ENCODE peak calls at places on chromosomes 2 and 18, in five cellular contexts. One of them, this sample, is unnamed.
A peak's percentile ranks its signal among the peaks of the same experiment; 100 is the strongest.

GRCh38 chr2:52395912-52396311 is 1364.0 kb upstream of the NRXN1 start:
- DNase-seq in A673: peak; percentile 23
- DNase-seq in Peyer's patch: no peak
- DNase-seq in CD8-positive, alpha-beta T cell: no peak
- DNase-seq in OCI-LY7: no peak
- DNase-seq in this sample: no peak

GRCh38 chr2:102592601-102593000 is 26.8 kb upstream of the SLC9A2 start:
- DNase-seq in CD8-positive, alpha-beta T cell: no peak
- DNase-seq in OCI-LY7: no peak
- DNase-seq in A673: peak; percentile 4
- DNase-seq in Peyer's patch: no peak
- DNase-seq in this sample: peak; percentile 86

GRCh38 chr2:229921101-229921891 is 513 bp downstream of the TRIP12 start:
- DNase-seq in OCI-LY7: peak; percentile 31
- DNase-seq in Peyer's patch: peak; percentile 82
- DNase-seq in A673: peak; percentile 85
- DNase-seq in CD8-positive, alpha-beta T cell: peak; percentile 56
- DNase-seq in this sample: peak; percentile 73

GRCh38 chr2:234290671-234291070 is 206.2 kb downstream of the ARL4C start:
- DNase-seq in A673: no peak
- DNase-seq in Peyer's patch: no peak
- DNase-seq in OCI-LY7: peak; percentile 64
- DNase-seq in CD8-positive, alpha-beta T cell: peak; percentile 76
- DNase-seq in this sample: no peak

GRCh38 chr2:11822746-11823411 is 76.4 kb downstream of the LPIN1 start:
- DNase-seq in OCI-LY7: no peak
- DNase-seq in A673: no peak
- DNase-seq in Peyer's patch: no peak
- DNase-seq in CD8-positive, alpha-beta T cell: no peak
- DNase-seq in this sample: peak; percentile 79

GRCh38 chr2:138964413-138964812 is 184.2 kb upstream of the NXPH2 start:
- DNase-seq in OCI-LY7: no peak
- DNase-seq in CD8-positive, alpha-beta T cell: no peak
- DNase-seq in A673: no peak
- DNase-seq in Peyer's patch: no peak
- DNase-seq in this sample: no peak

GRCh38 chr2:58633576-58634365 is 392.6 kb upstream of the FANCL start:
- DNase-seq in Peyer's patch: no peak
- DNase-seq in A673: peak; percentile 17
- DNase-seq in OCI-LY7: no peak
- DNase-seq in CD8-positive, alpha-beta T cell: no peak
- DNase-seq in this sample: no peak

GRCh38 chr2:20223345-20224190 is 1.4 kb downstream of the SDC1 start:
- DNase-seq in OCI-LY7: no peak
- DNase-seq in Peyer's patch: peak; percentile 69
- DNase-seq in CD8-positive, alpha-beta T cell: no peak
- DNase-seq in A673: peak; percentile 49
- DNase-seq in this sample: no peak

GRCh38 chr2:36059684-36060083 is 295.9 kb upstream of the CRIM1 start:
- DNase-seq in OCI-LY7: peak; percentile 76
- DNase-seq in Peyer's patch: no peak
- DNase-seq in CD8-positive, alpha-beta T cell: no peak
- DNase-seq in A673: no peak
- DNase-seq in this sample: no peak

GRCh38 chr2:240398711-240399267 is 36.7 kb upstream of the GPC1 start:
- DNase-seq in Peyer's patch: peak; percentile 34
- DNase-seq in CD8-positive, alpha-beta T cell: no peak
- DNase-seq in A673: no peak
- DNase-seq in OCI-LY7: no peak
- DNase-seq in this sample: peak; percentile 12

GRCh38 chr2:96839288-96839874 is 4.4 kb downstream of the ANKRD23 start:
- DNase-seq in A673: no peak
- DNase-seq in CD8-positive, alpha-beta T cell: peak; percentile 76
- DNase-seq in OCI-LY7: peak; percentile 58
- DNase-seq in Peyer's patch: peak; percentile 63
- DNase-seq in this sample: peak; percentile 81

GRCh38 chr18:68969027-68969426 is 171.1 kb downstream of the CCDC102B start:
- DNase-seq in CD8-positive, alpha-beta T cell: no peak
- DNase-seq in A673: no peak
- DNase-seq in Peyer's patch: no peak
- DNase-seq in OCI-LY7: no peak
- DNase-seq in this sample: no peak

GRCh38 chr2:117885308-117885707 is 70.8 kb downstream of the DDX18 start:
- DNase-seq in CD8-positive, alpha-beta T cell: no peak
- DNase-seq in A673: no peak
- DNase-seq in Peyer's patch: no peak
- DNase-seq in OCI-LY7: no peak
- DNase-seq in this sample: no peak

GRCh38 chr2:215171826-215172225 is 33.4 kb upstream of the ABCA12 start:
- DNase-seq in CD8-positive, alpha-beta T cell: no peak
- DNase-seq in A673: no peak
- DNase-seq in OCI-LY7: no peak
- DNase-seq in Peyer's patch: no peak
- DNase-seq in this sample: no peak

GRCh38 chr2:176269319-176270099 is at the start of gene MTX2:
- DNase-seq in OCI-LY7: peak; percentile 86
- DNase-seq in Peyer's patch: peak; percentile 87
- DNase-seq in A673: peak; percentile 85
- DNase-seq in CD8-positive, alpha-beta T cell: peak; percentile 55
- DNase-seq in this sample: peak; percentile 82

GRCh38 chr2:10909050-10909995 is 2.4 kb upstream of the KCNF1 start:
- DNase-seq in A673: peak; percentile 57
- DNase-seq in OCI-LY7: peak; percentile 24
- DNase-seq in Peyer's patch: peak; percentile 47
- DNase-seq in CD8-positive, alpha-beta T cell: no peak
- DNase-seq in this sample: no peak

GRCh38 chr2:226691265-226691664 is 108.4 kb downstream of the IRS1 start:
- DNase-seq in CD8-positive, alpha-beta T cell: no peak
- DNase-seq in A673: no peak
- DNase-seq in OCI-LY7: no peak
- DNase-seq in Peyer's patch: no peak
- DNase-seq in this sample: no peak

GRCh38 chr2:225041210-225041870 is 928 bp downstream of the DOCK10 start:
- DNase-seq in OCI-LY7: peak; percentile 77
- DNase-seq in A673: peak; percentile 24
- DNase-seq in CD8-positive, alpha-beta T cell: peak; percentile 26
- DNase-seq in Peyer's patch: peak; percentile 56
- DNase-seq in this sample: peak; percentile 63

GRCh38 chr2:207163815-207164747 is 1.7 kb downstream of the KLF7 start:
- DNase-seq in OCI-LY7: no peak
- DNase-seq in Peyer's patch: peak; percentile 68
- DNase-seq in CD8-positive, alpha-beta T cell: no peak
- DNase-seq in A673: peak; percentile 24
- DNase-seq in this sample: peak; percentile 53

GRCh38 chr2:35714883-35715282 is 640.7 kb upstream of the CRIM1 start:
- DNase-seq in CD8-positive, alpha-beta T cell: no peak
- DNase-seq in A673: no peak
- DNase-seq in Peyer's patch: no peak
- DNase-seq in OCI-LY7: no peak
- DNase-seq in this sample: no peak

GRCh38 chr2:15701991-15702390 is 110.3 kb downstream of the DDX1 start:
- DNase-seq in Peyer's patch: no peak
- DNase-seq in CD8-positive, alpha-beta T cell: no peak
- DNase-seq in A673: no peak
- DNase-seq in OCI-LY7: no peak
- DNase-seq in this sample: no peak

GRCh38 chr2:235660484-235661081 is 166.7 kb downstream of the AGAP1 start:
- DNase-seq in OCI-LY7: no peak
- DNase-seq in CD8-positive, alpha-beta T cell: no peak
- DNase-seq in Peyer's patch: no peak
- DNase-seq in A673: no peak
- DNase-seq in this sample: no peak

GRCh38 chr2:206353685-206354084 is 79.2 kb downstream of the ZDBF2 start:
- DNase-seq in A673: peak; percentile 18
- DNase-seq in OCI-LY7: peak; percentile 11
- DNase-seq in CD8-positive, alpha-beta T cell: no peak
- DNase-seq in Peyer's patch: no peak
- DNase-seq in this sample: no peak

GRCh38 chr2:8132371-8132831 is 549.5 kb upstream of the ID2 start:
- DNase-seq in CD8-positive, alpha-beta T cell: no peak
- DNase-seq in A673: no peak
- DNase-seq in OCI-LY7: no peak
- DNase-seq in Peyer's patch: no peak
- DNase-seq in this sample: no peak

GRCh38 chr2:10911291-10912075 is at the start of gene KCNF1:
- DNase-seq in OCI-LY7: no peak
- DNase-seq in Peyer's patch: peak; percentile 53
- DNase-seq in CD8-positive, alpha-beta T cell: no peak
- DNase-seq in A673: peak; percentile 80
- DNase-seq in this sample: peak; percentile 32

GRCh38 chr2:98900721-98901120 is 35.3 kb downstream of the CRACDL start:
- DNase-seq in Peyer's patch: no peak
- DNase-seq in A673: no peak
- DNase-seq in CD8-positive, alpha-beta T cell: no peak
- DNase-seq in OCI-LY7: no peak
- DNase-seq in this sample: no peak

GRCh38 chr2:3112131-3112530 is 265.5 kb downstream of the EIPR1 start:
- DNase-seq in A673: no peak
- DNase-seq in OCI-LY7: no peak
- DNase-seq in Peyer's patch: no peak
- DNase-seq in CD8-positive, alpha-beta T cell: no peak
- DNase-seq in this sample: peak; percentile 9

DNA sequence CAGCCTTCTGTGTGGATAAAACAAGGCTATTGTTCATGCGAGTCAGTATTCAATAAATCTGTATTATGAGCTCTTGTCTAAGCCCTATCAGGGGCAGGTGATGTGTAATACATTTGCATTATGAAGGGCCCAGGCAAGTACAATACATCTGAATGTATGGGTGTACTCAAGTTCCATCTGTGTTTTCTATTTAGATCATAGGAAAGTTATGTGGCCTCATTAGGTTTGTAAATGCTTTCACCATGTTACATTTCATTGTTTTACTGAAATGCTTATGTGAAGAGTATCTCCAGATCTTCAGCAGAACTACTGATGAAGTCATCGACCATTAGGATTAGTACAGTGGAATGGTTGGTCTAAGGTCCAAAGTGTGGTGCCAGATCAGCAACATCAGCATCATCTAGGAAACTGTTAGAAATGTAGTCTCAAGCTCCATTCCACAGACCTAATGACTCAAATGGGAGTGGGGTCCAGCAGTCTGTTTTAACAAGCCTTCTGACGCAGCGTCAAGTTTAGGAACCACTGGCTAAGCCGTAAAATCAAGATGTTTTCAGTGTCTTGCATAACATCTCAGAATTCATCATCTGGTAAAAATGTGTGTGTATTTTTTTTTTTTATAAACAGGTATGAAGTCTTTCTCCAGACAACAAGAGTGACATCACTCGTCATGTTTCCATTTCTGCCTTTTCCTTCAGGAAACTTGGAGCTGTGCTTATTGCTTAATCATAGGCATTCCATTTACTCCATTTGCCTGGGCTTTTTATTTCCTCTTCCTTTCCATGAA is 80.5 kb downstream of the LYPD6 start:
- DNase-seq in CD8-positive, alpha-beta T cell: no peak
- DNase-seq in Peyer's patch: no peak
- DNase-seq in OCI-LY7: no peak
- DNase-seq in A673: no peak
- DNase-seq in this sample: no peak
- H3K27ac ChIP-seq in CD8-positive, alpha-beta T cell: no peak overlapping the region
- H3K27ac ChIP-seq in Peyer's patch: no peak overlapping the region
- H3K27ac ChIP-seq in OCI-LY7: no peak overlapping the region
- H3K27ac ChIP-seq in A673: no peak overlapping the region
- H3K27ac ChIP-seq in this sample: no peak overlapping the region

DNA sequence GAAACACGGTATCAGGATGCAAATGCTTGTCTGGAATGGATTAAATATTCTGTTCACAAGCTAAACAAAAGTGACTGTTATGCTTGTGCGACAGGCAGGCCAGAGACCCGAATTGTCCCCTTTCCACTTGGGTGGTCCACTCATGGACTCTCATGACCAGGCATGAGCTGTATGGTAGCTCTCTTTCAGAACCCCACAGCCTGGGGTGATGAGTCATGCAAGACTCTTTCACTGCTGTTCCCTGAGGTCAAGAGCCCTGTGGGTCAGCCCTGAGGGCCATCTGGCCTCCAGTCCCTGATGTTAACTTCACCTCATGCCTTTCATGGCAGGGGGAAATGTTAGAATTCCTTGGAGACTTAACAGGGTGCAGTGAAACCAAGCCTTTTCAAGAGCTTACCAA is 13.7 kb upstream of the SAP130 start:
- DNase-seq in CD8-positive, alpha-beta T cell: no peak
- DNase-seq in A673: no peak
- DNase-seq in OCI-LY7: no peak
- DNase-seq in Peyer's patch: no peak
- DNase-seq in this sample: no peak
- H3K9me3 ChIP-seq in CD8-positive, alpha-beta T cell: peaks cover 20% of the 10 kb centered on the region
- H3K9me3 ChIP-seq in A673: peaks cover 31% of the 10 kb centered on the region
- H3K9me3 ChIP-seq in OCI-LY7: peaks cover 12% of the 10 kb centered on the region
- H3K9me3 ChIP-seq in Peyer's patch: peaks cover 31% of the 10 kb centered on the region
- H3K9me3 ChIP-seq in this sample: no peaks in the 10 kb centered on the region

DNA sequence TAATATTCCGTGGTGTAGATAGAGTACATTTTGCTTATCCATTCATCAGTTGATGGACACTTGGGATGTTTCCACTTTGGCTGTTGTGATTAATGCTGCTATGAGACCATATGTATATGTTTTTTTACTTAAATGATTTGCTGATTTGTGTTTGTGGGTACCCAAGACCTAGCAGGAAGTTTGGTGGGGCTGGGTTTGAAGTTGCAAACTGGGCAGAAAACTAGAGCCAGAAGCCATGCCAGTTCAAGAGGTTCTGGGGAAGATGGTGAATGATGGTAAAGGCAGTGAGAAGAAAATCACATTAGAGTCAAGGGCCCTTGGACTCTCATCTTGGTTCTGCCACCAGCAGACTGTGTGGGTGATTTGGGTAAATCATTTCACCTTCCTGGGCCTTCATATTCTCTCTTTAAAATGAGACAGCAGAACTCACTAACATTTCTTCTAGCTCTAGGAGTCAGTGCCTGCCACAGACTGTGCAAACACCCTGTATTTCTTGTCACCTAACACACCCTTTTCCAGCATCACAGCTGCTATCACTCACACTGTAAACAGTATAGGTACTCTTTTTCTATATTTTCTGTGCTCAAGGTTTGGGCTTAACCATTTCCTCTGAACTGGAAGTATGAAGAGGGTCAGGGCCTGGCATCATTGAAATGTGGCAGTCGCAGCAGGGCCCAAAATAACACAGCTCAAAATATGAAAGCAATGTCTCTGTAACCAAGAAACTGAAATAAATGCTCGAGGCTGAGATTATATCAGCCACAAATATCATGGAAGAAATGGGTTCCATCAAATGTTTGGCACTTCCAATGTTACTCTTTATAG is 8.3 kb upstream of the CTLA4 start:
- DNase-seq in Peyer's patch: no peak
- DNase-seq in OCI-LY7: no peak
- DNase-seq in A673: no peak
- DNase-seq in CD8-positive, alpha-beta T cell: no peak
- DNase-seq in this sample: no peak
- H3K4me1 ChIP-seq in Peyer's patch: no peaks in the 10 kb centered on the region
- H3K4me1 ChIP-seq in OCI-LY7: peaks cover 10% of the 10 kb centered on the region
- H3K4me1 ChIP-seq in A673: no peaks in the 10 kb centered on the region
- H3K4me1 ChIP-seq in CD8-positive, alpha-beta T cell: no peaks in the 10 kb centered on the region
- H3K4me1 ChIP-seq in this sample: no peaks in the 10 kb centered on the region

GRCh38 chr18:61047794-61048193 is 285.4 kb upstream of the CDH20 start:
- DNase-seq in CD8-positive, alpha-beta T cell: no peak
- DNase-seq in A673: no peak
- DNase-seq in Peyer's patch: no peak
- DNase-seq in OCI-LY7: no peak
- DNase-seq in this sample: no peak
- H3K27ac ChIP-seq in CD8-positive, alpha-beta T cell: no peak overlapping the region
- H3K27ac ChIP-seq in A673: no peak overlapping the region
- H3K27ac ChIP-seq in Peyer's patch: no peak overlapping the region
- H3K27ac ChIP-seq in OCI-LY7: no peak overlapping the region
- H3K27ac ChIP-seq in this sample: no peak overlapping the region